ENCODE peak calls at places on chromosomes 1 and 21, in four cellular contexts. D is uterus, V is substantia nigra, R is iris pigment epithelial cell. P is an unnamed sample.

GRCh38 chr1:202268817-202269216 is 72.9 kb downstream of the UBE2T start:
- DNase-seq in D (no peak), V (no peak), R (no peak), P (no peak)

GRCh38 chr1:109254621-109255096 is 5.3 kb downstream of the CELSR2 start:
- DNase-seq in D (no peak), V (no peak), R (no peak), P (no peak)

GRCh38 chr1:235415008-235415904 is 48.0 kb downstream of the TBCE start:
- DNase-seq in D (peak; percentile 43), V (peak; percentile 40), R (peak; percentile 85), P (peak; percentile 80)

GRCh38 chr21:38505654-38506523 is 7.6 kb upstream of the ERG start:
- DNase-seq in D (no peak), V (no peak), R (peak; percentile 81), P (peak; percentile 70)

GRCh38 chr1:98653186-98653585 is 8.3 kb upstream of the SNX7 start:
- DNase-seq in D (no peak), V (no peak), R (peak; percentile 36), P (no peak)

GRCh38 chr1:217713223-217713622 is 82.1 kb downstream of the SPATA17 start:
- DNase-seq in D (no peak), V (no peak), R (peak; percentile 55), P (no peak)

GRCh38 chr1:1300352-1300739 is 7.4 kb downstream of the ACAP3 start:
- DNase-seq in D (no peak), V (no peak), R (no peak), P (no peak)

GRCh38 chr1:56450004-56450666 is 129.2 kb downstream of the PLPP3 start:
- DNase-seq in D (no peak), V (no peak), R (no peak), P (no peak)

GRCh38 chr1:201468844-201469644 is at the start of gene PHLDA3:
- DNase-seq in D (peak; percentile 96), V (peak; percentile 80), R (peak; percentile 93), P (peak; percentile 66)

GRCh38 chr1:17998889-17999288 is 108.7 kb upstream of the IGSF21 start:
- DNase-seq in D (no peak), V (no peak), R (no peak), P (peak; percentile 33)

GRCh38 chr1:5962265-5963105 is 29.7 kb downstream of the NPHP4 start:
- DNase-seq in D (no peak), V (no peak), R (no peak), P (no peak)

GRCh38 chr1:98897046-98897445 is 107.6 kb downstream of the PLPPR5 start:
- DNase-seq in D (no peak), V (no peak), R (no peak), P (no peak)

GRCh38 chr1:210416681-210417080 is 88.0 kb downstream of the HHAT start:
- DNase-seq in D (no peak), V (no peak), R (no peak), P (no peak)